ENCODE peak calls at places on chromosomes 6 and 20, in eight cellular contexts. Y is A549, R is epithelial cell of esophagus, K is right lobe of liver, C is cardiac muscle cell, I is cardiac fibroblast, X is vagina, D is retinal pigment epithelial cell. B is an unnamed sample.

GRCh38 chr6:14795451-14795850 is 450.4 kb upstream of the JARID2 start:
- DNase-seq in Y (no peak), X (no peak), I (no peak), R (no peak), D (no peak), K (no peak), C (no peak), B (no peak)

GRCh38 chr6:27303613-27304272 is 8.3 kb downstream of the POM121L2 start:
- DNase-seq in K (no peak), X (no peak), I (no peak), R (peak), C (no peak), Y (no peak), D (no peak), B (no peak)

GRCh38 chr20:23049933-23050838 is 714 bp upstream of the THBD start:
- DNase-seq in I (no peak), D (no peak), C (peak), Y (peak), K (no peak), X (no peak), R (peak), B (no peak)

GRCh38 chr20:37627060-37627766 is 66.6 kb upstream of the CTNNBL1 start:
- DNase-seq in K (no peak), D (no peak), C (peak), Y (no peak), I (peak), X (no peak), R (peak), B (no peak)

GRCh38 chr6:165707067-165707853 is 44.2 kb upstream of the PDE10A start:
- DNase-seq in I (no peak), X (no peak), D (no peak), C (no peak), R (no peak), K (no peak), Y (no peak), B (no peak)

GRCh38 chr6:166814386-166814785 is 142.0 kb downstream of the RNASET2 start:
- DNase-seq in I (no peak), Y (no peak), C (no peak), K (no peak), D (no peak), R (no peak), X (no peak), B (no peak)

GRCh38 chr6:135869857-135870256 is 18.4 kb downstream of the PDE7B start:
- DNase-seq in C (no peak), Y (no peak), K (no peak), D (no peak), R (peak), I (no peak), X (no peak), B (no peak)

GRCh38 chr6:121688974-121689373 is 253.5 kb downstream of the GJA1 start:
- DNase-seq in Y (no peak), D (no peak), X (no peak), K (no peak), C (no peak), R (no peak), I (no peak), B (no peak)

GRCh38 chr6:125868996-125869395 is 78.2 kb downstream of the NCOA7 start:
- DNase-seq in X (no peak), C (peak), I (peak), R (no peak), Y (no peak), K (no peak), D (no peak), B (no peak)

GRCh38 chr6:105501246-105501645 is 98.4 kb upstream of the PREP start:
- DNase-seq in C (no peak), I (no peak), D (no peak), X (no peak), Y (no peak), R (no peak), K (no peak), B (no peak)

GRCh38 chr20:43563991-43564390 is 5.2 kb downstream of the SGK2 start:
- DNase-seq in K (no peak), D (no peak), Y (no peak), I (no peak), X (no peak), C (no peak), R (no peak), B (no peak)

GRCh38 chr6:30042914-30043313 is 18.2 kb upstream of the POLR1H start:
- DNase-seq in R (no peak), Y (no peak), X (no peak), I (no peak), C (no peak), K (no peak), D (no peak), B (no peak)

GRCh38 chr6:148497256-148497655 is 154.6 kb downstream of the SASH1 start:
- DNase-seq in R (no peak), I (peak), K (no peak), Y (no peak), D (no peak), C (peak), X (no peak), B (peak)

GRCh38 chr6:155883741-155884140 is 428.1 kb upstream of the NOX3 start:
- DNase-seq in Y (no peak), I (peak), D (no peak), X (no peak), R (no peak), C (peak), K (no peak), B (no peak)

GRCh38 chr6:18585032-18585573 is 198.0 kb downstream of the RNF144B start:
- DNase-seq in Y (no peak), I (peak), C (peak), X (no peak), D (no peak), R (peak), K (no peak), B (peak)

DNA sequence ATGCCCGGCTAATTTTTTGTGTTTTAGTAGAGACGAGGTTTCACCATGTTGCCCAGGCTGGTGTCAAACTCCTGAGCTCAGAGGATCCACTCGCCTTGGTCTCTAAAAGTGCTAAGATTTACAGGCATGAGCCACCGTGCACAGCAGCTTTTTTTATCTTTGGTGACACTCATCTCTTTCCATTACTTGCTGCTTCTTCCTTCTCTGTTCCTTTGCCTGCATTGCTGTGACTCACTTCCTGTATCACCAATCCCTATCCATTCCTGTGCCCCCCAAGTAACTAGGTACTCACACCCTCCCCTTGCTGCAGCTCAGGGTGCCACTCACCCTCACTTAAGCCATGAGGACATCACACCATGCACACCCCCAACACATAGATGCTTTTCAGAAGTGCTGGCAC is 24.6 kb downstream of the KHDC1L start:
- DNase-seq in I (no peak), R (no peak), Y (no peak), C (no peak), X (no peak), K (no peak), D (no peak), B (no peak)
- TF ChIP-seq CTCF in I (no peak), R (no peak), Y (no peak), C (no peak), X (no peak), K (no peak), D (no peak), B (no peak)

DNA sequence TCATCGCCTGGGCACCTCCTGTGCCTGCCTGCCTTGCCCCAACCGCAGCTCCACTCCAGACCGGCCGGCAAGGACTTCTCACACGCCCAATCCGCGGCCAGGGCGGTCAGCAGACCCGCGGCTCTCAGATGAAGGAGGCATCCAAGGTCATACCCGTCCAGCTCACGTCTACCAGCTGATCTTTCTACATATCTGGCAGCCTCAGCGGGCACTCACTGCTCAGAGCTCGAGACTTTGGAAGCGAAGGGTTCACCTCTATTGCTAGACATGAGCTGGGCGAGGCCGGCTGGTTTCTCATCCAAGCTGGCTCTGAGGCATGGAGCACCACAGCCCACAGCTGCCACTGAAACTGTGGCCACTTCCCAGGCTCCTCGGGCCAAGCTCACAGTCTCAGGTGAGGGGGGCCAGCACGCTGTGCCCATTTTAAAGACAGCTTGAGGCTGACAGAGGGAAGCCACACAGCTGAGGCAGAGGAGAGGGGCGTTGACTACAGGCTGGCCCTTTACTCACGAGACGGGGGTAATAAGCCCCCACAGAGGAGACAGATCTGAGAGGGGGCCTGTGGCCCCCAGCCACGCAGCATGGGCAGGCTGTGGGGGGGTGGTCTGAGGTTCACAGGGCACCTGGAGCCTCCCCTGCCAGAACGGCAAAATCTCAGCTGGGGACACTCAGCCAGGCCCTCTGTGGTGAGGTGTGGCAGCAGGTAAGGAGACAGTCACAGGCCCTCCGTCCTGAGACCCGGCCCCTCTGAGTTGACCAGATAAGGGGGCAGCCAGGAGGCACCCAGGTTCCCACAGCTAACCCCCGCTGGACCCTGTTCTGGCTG is 2.0 kb downstream of the LAMA5 start:
- DNase-seq in R (no peak), K (peak), X (no peak), Y (no peak), C (no peak), D (no peak), I (peak), B (no peak)
- H3K4me3 ChIP-seq in R (peak), K (no peak), X (peak), Y (peak), C (peak), D (peak), I (peak), B (no peak)

DNA sequence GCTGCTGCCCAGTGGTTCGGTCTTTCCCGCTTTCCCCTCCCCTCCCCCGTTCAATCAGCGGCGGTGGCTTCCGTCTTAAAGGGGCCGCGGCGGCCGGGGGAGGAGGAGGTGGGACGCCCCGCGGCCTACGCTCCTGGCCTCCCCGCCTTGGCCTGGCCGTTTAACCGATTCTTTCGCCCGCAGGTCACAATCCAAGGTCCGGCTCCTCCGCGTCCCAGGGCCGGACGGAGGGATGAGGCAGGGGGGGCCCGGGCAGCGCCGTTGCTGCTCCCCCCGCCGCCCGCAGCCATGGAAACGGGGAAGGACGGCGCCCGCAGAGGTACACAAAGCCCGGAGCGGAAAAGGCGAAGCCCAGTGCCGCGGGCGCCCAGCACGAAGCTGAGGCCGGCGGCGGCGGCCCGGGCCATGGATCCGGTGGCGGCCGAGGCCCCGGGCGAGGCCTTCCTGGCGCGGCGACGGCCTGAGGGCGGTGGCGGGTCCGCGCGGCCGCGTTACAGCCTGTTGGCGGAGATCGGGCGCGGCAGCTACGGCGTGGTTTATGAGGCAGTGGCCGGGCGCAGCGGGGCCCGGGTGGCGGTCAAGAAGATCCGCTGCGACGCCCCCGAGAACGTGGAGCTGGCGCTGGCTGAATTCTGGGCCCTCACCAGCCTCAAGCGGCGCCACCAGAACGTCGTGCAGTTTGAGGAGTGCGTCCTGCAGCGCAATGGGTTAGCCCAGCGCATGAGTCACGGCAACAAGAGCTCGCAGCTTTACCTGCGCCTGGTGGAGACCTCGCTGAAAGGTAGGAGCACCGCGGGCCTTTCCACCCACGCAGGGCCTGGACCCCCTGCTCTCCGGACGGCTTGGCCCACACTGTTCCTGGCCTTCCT is 1.2 kb downstream of the STK35 start:
- DNase-seq in Y (peak), I (peak), K (peak), C (peak), R (peak), D (peak), X (no peak), B (no peak)
- TF ChIP-seq CTCF in Y (no peak), I (no peak), K (no peak), C (no peak), R (peak), D (no peak), X (no peak), B (no peak)

GRCh38 chr6:34238507-34239239 is 2.0 kb downstream of the HMGA1 start:
- DNase-seq in C (no peak), I (no peak), R (no peak), Y (no peak), X (no peak), D (no peak), K (peak), B (no peak)
- H3K4me3 ChIP-seq in C (peak), I (peak), R (peak), Y (peak), X (peak), D (peak), K (peak), B (peak)

DNA sequence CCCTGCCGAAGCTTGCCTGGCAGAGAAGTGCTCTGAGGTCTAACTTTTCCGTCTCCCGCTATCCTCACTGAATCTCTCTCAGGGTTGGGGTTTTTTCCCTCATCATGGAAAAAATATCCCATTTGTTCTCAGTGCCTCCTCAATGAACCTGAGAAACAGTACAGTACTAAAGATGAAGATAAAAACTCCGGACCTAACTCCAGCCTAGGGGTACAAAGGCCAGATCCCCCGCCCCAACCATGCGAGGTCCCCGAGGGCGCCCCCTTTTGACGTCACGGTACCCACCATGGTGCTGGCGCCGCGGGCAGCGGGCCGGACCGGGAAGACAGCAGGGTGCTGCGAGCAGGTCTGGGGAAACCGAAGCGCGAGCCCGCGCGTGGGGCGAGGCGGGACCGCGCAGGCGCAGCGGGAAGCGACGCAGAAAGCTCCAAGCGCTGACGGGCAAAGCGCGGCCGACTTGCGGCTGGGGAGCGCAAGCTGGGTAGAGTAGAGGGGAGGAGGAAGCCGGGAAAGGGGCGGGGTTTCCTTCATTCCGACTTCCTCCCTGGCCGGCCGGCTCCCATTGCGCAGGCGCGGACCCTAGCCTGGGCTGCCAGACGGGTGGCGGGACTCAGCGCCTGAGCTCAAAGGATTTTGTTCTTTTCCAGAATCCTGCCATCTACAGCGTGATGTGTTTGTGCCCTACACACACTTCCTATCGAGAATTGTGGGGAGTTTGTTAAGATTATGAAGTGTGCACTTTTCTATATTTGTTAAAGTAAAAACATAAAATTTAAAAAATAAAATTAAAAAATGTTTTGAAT is at the start of gene LSM2:
- DNase-seq in I (peak), K (peak), D (peak), X (no peak), R (peak), Y (peak), C (peak), B (peak)
- TF ChIP-seq CTCF in I (no peak), K (peak), D (peak), X (no peak), R (peak), Y (peak), C (peak), B (peak)

GRCh38 chr20:24815196-24815815 is 133.8 kb upstream of the CST7 start:
- DNase-seq in R (no peak), X (no peak), Y (no peak), I (no peak), C (no peak), D (no peak), K (no peak), B (no peak)
- H3K4me3 ChIP-seq in R (no peak), X (no peak), Y (no peak), I (no peak), C (no peak), D (no peak), K (no peak), B (no peak)

GRCh38 chr20:21681219-21681931 is 24.1 kb upstream of the PAX1 start:
- DNase-seq in I (no peak), R (no peak), Y (no peak), X (peak), D (no peak), C (no peak), K (no peak), B (no peak)

GRCh38 chr20:21681932-21682318 is 23.5 kb upstream of the PAX1 start:
- DNase-seq in X (peak), D (no peak), I (no peak), R (no peak), Y (no peak), K (no peak), C (no peak), B (no peak)

GRCh38 chr20:21682576-21682975 is 22.9 kb upstream of the PAX1 start:
- DNase-seq in D (no peak), C (no peak), I (no peak), X (no peak), R (no peak), Y (no peak), K (no peak), B (no peak)

GRCh38 chr20:21677261-21677660 is 28.2 kb upstream of the PAX1 start:
- DNase-seq in X (no peak), Y (no peak), K (no peak), R (no peak), C (no peak), D (no peak), I (no peak), B (no peak)

DNA sequence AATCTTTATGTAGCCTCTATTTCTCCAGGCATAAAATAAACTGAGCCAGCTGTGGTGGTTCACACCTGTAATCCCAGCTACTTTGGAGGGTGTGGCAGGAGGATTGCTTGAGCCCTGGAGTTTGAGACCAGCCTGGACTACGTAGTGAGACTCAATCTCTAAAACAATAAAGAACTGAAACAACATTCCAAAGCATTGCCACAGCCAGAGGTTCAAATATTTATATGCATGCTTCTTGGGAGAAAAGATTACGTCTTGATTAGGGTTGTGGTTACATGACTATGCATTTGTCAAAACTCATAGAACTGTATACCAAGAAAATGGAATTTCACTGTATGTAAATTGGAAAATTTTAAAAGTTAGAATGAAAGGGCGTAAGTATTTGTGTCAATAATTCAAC is 27.7 kb upstream of the PAX1 start:
- DNase-seq in Y (no peak), R (no peak), I (no peak), X (no peak), C (no peak), D (no peak), K (no peak), B (no peak)
- TF ChIP-seq CTCF in Y (no peak), R (no peak), I (no peak), X (no peak), C (no peak), D (no peak), K (no peak), B (no peak)